ENCODE peak calls at places on chromosomes 11 and 22, in seven cellular contexts. One of them, this sample, is unnamed.

GRCh38 chr11:73330569-73331093 is 22.6 kb downstream of the ARHGEF17 start:
- DNase-seq in H4: no peak
- DNase-seq in upper lobe of right lung: no peak
- DNase-seq in psoas muscle: no peak
- DNase-seq in Right ventricle myocardium superior: no peak
- DNase-seq in stimulated activated naive CD8-positive, alpha-beta T cell treated with anti-CD3 and anti-CD28 coated beads, Interleukin-15, Interleukin-2, amounts not matched to agents 100 U/mL and 50 U/mL, for 24 hours: no peak
- DNase-seq in hepatic stellate cell: peak
- DNase-seq in this sample: no peak

GRCh38 chr11:124676386-124676785 is 2.7 kb downstream of the SPA17 start:
- DNase-seq in upper lobe of right lung: no peak
- DNase-seq in H4: peak
- DNase-seq in Right ventricle myocardium superior: no peak
- DNase-seq in stimulated activated naive CD8-positive, alpha-beta T cell treated with anti-CD3 and anti-CD28 coated beads, Interleukin-15, Interleukin-2, amounts not matched to agents 100 U/mL and 50 U/mL, for 24 hours: no peak
- DNase-seq in psoas muscle: no peak
- DNase-seq in hepatic stellate cell: peak
- DNase-seq in this sample: no peak

GRCh38 chr11:77035580-77035979 is 1.4 kb downstream of the B3GNT6 start:
- DNase-seq in H4: no peak
- DNase-seq in hepatic stellate cell: no peak
- DNase-seq in psoas muscle: no peak
- DNase-seq in stimulated activated naive CD8-positive, alpha-beta T cell treated with anti-CD3 and anti-CD28 coated beads, Interleukin-15, Interleukin-2, amounts not matched to agents 100 U/mL and 50 U/mL, for 24 hours: no peak
- DNase-seq in upper lobe of right lung: no peak
- DNase-seq in Right ventricle myocardium superior: no peak
- DNase-seq in this sample: peak

GRCh38 chr11:117834068-117834810 is 9.7 kb upstream of the FXYD2 start:
- DNase-seq in psoas muscle: no peak
- DNase-seq in stimulated activated naive CD8-positive, alpha-beta T cell treated with anti-CD3 and anti-CD28 coated beads, Interleukin-15, Interleukin-2, amounts not matched to agents 100 U/mL and 50 U/mL, for 24 hours: no peak
- DNase-seq in hepatic stellate cell: no peak
- DNase-seq in Right ventricle myocardium superior: no peak
- DNase-seq in H4: no peak
- DNase-seq in upper lobe of right lung: no peak
- DNase-seq in this sample: no peak

GRCh38 chr11:12418019-12418611 is 40.7 kb downstream of the PARVA start:
- DNase-seq in psoas muscle: no peak
- DNase-seq in Right ventricle myocardium superior: no peak
- DNase-seq in H4: peak
- DNase-seq in upper lobe of right lung: no peak
- DNase-seq in hepatic stellate cell: no peak
- DNase-seq in stimulated activated naive CD8-positive, alpha-beta T cell treated with anti-CD3 and anti-CD28 coated beads, Interleukin-15, Interleukin-2, amounts not matched to agents 100 U/mL and 50 U/mL, for 24 hours: no peak
- DNase-seq in this sample: peak

GRCh38 chr11:65506770-65507485 is 8.1 kb downstream of the MALAT1 start:
- DNase-seq in H4: peak
- DNase-seq in psoas muscle: peak
- DNase-seq in upper lobe of right lung: peak
- DNase-seq in Right ventricle myocardium superior: no peak
- DNase-seq in stimulated activated naive CD8-positive, alpha-beta T cell treated with anti-CD3 and anti-CD28 coated beads, Interleukin-15, Interleukin-2, amounts not matched to agents 100 U/mL and 50 U/mL, for 24 hours: peak
- DNase-seq in hepatic stellate cell: no peak
- DNase-seq in this sample: no peak

GRCh38 chr11:75380716-75381420 is 18.4 kb upstream of the RPS3 start:
- DNase-seq in H4: no peak
- DNase-seq in stimulated activated naive CD8-positive, alpha-beta T cell treated with anti-CD3 and anti-CD28 coated beads, Interleukin-15, Interleukin-2, amounts not matched to agents 100 U/mL and 50 U/mL, for 24 hours: no peak
- DNase-seq in psoas muscle: no peak
- DNase-seq in Right ventricle myocardium superior: no peak
- DNase-seq in hepatic stellate cell: no peak
- DNase-seq in upper lobe of right lung: no peak
- DNase-seq in this sample: no peak

GRCh38 chr11:117289795-117290194 is 1.4 kb upstream of the BACE1-AS start:
- DNase-seq in stimulated activated naive CD8-positive, alpha-beta T cell treated with anti-CD3 and anti-CD28 coated beads, Interleukin-15, Interleukin-2, amounts not matched to agents 100 U/mL and 50 U/mL, for 24 hours: no peak
- DNase-seq in hepatic stellate cell: no peak
- DNase-seq in H4: no peak
- DNase-seq in Right ventricle myocardium superior: no peak
- DNase-seq in upper lobe of right lung: no peak
- DNase-seq in psoas muscle: no peak
- DNase-seq in this sample: no peak

GRCh38 chr22:17570851-17571631 is 7.7 kb downstream of the SLC25A18 start:
- DNase-seq in stimulated activated naive CD8-positive, alpha-beta T cell treated with anti-CD3 and anti-CD28 coated beads, Interleukin-15, Interleukin-2, amounts not matched to agents 100 U/mL and 50 U/mL, for 24 hours: no peak
- DNase-seq in psoas muscle: peak
- DNase-seq in Right ventricle myocardium superior: peak
- DNase-seq in H4: peak
- DNase-seq in hepatic stellate cell: peak
- DNase-seq in upper lobe of right lung: peak
- DNase-seq in this sample: peak

GRCh38 chr11:10375280-10376048 is 70.6 kb downstream of the ADM start:
- DNase-seq in stimulated activated naive CD8-positive, alpha-beta T cell treated with anti-CD3 and anti-CD28 coated beads, Interleukin-15, Interleukin-2, amounts not matched to agents 100 U/mL and 50 U/mL, for 24 hours: no peak
- DNase-seq in psoas muscle: no peak
- DNase-seq in H4: no peak
- DNase-seq in upper lobe of right lung: no peak
- DNase-seq in hepatic stellate cell: no peak
- DNase-seq in Right ventricle myocardium superior: no peak
- DNase-seq in this sample: peak

GRCh38 chr11:70618471-70619101 is 220.3 kb downstream of the CTTN start:
- DNase-seq in psoas muscle: no peak
- DNase-seq in upper lobe of right lung: no peak
- DNase-seq in hepatic stellate cell: no peak
- DNase-seq in H4: no peak
- DNase-seq in stimulated activated naive CD8-positive, alpha-beta T cell treated with anti-CD3 and anti-CD28 coated beads, Interleukin-15, Interleukin-2, amounts not matched to agents 100 U/mL and 50 U/mL, for 24 hours: no peak
- DNase-seq in Right ventricle myocardium superior: peak
- DNase-seq in this sample: no peak

GRCh38 chr22:47456031-47456430 is 693.6 kb downstream of the TBC1D22A start:
- DNase-seq in upper lobe of right lung: no peak
- DNase-seq in psoas muscle: no peak
- DNase-seq in H4: no peak
- DNase-seq in Right ventricle myocardium superior: no peak
- DNase-seq in hepatic stellate cell: no peak
- DNase-seq in stimulated activated naive CD8-positive, alpha-beta T cell treated with anti-CD3 and anti-CD28 coated beads, Interleukin-15, Interleukin-2, amounts not matched to agents 100 U/mL and 50 U/mL, for 24 hours: no peak
- DNase-seq in this sample: no peak

GRCh38 chr22:28417426-28417825 is 262.2 kb downstream of the TTC28 start:
- DNase-seq in upper lobe of right lung: no peak
- DNase-seq in hepatic stellate cell: no peak
- DNase-seq in stimulated activated naive CD8-positive, alpha-beta T cell treated with anti-CD3 and anti-CD28 coated beads, Interleukin-15, Interleukin-2, amounts not matched to agents 100 U/mL and 50 U/mL, for 24 hours: no peak
- DNase-seq in psoas muscle: no peak
- DNase-seq in H4: no peak
- DNase-seq in Right ventricle myocardium superior: no peak
- DNase-seq in this sample: no peak

GRCh38 chr11:14094481-14095037 is 132.0 kb downstream of the SPON1 start:
- DNase-seq in stimulated activated naive CD8-positive, alpha-beta T cell treated with anti-CD3 and anti-CD28 coated beads, Interleukin-15, Interleukin-2, amounts not matched to agents 100 U/mL and 50 U/mL, for 24 hours: no peak
- DNase-seq in upper lobe of right lung: no peak
- DNase-seq in hepatic stellate cell: no peak
- DNase-seq in Right ventricle myocardium superior: no peak
- DNase-seq in psoas muscle: no peak
- DNase-seq in H4: no peak
- DNase-seq in this sample: peak

GRCh38 chr11:86069408-86070086 is 663 bp upstream of the PICALM start:
- DNase-seq in upper lobe of right lung: no peak
- DNase-seq in Right ventricle myocardium superior: no peak
- DNase-seq in H4: peak
- DNase-seq in psoas muscle: no peak
- DNase-seq in hepatic stellate cell: peak
- DNase-seq in stimulated activated naive CD8-positive, alpha-beta T cell treated with anti-CD3 and anti-CD28 coated beads, Interleukin-15, Interleukin-2, amounts not matched to agents 100 U/mL and 50 U/mL, for 24 hours: no peak
- DNase-seq in this sample: peak

GRCh38 chr22:49307870-49308269 is 519.8 kb downstream of the BRD1 start:
- DNase-seq in psoas muscle: peak
- DNase-seq in Right ventricle myocardium superior: no peak
- DNase-seq in upper lobe of right lung: peak
- DNase-seq in H4: no peak
- DNase-seq in hepatic stellate cell: no peak
- DNase-seq in stimulated activated naive CD8-positive, alpha-beta T cell treated with anti-CD3 and anti-CD28 coated beads, Interleukin-15, Interleukin-2, amounts not matched to agents 100 U/mL and 50 U/mL, for 24 hours: no peak
- DNase-seq in this sample: no peak

GRCh38 chr11:61972112-61972795 is 4.8 kb upstream of the FTH1 start:
- DNase-seq in H4: no peak
- DNase-seq in upper lobe of right lung: peak
- DNase-seq in Right ventricle myocardium superior: no peak
- DNase-seq in hepatic stellate cell: peak
- DNase-seq in psoas muscle: no peak
- DNase-seq in stimulated activated naive CD8-positive, alpha-beta T cell treated with anti-CD3 and anti-CD28 coated beads, Interleukin-15, Interleukin-2, amounts not matched to agents 100 U/mL and 50 U/mL, for 24 hours: no peak
- DNase-seq in this sample: no peak

GRCh38 chr22:42468841-42469240 is 36.6 kb upstream of the NFAM1 start:
- DNase-seq in hepatic stellate cell: no peak
- DNase-seq in psoas muscle: no peak
- DNase-seq in Right ventricle myocardium superior: no peak
- DNase-seq in H4: no peak
- DNase-seq in stimulated activated naive CD8-positive, alpha-beta T cell treated with anti-CD3 and anti-CD28 coated beads, Interleukin-15, Interleukin-2, amounts not matched to agents 100 U/mL and 50 U/mL, for 24 hours: no peak
- DNase-seq in upper lobe of right lung: no peak
- DNase-seq in this sample: peak

GRCh38 chr11:1197431-1197885 is 25.4 kb upstream of the MUC5B start:
- DNase-seq in upper lobe of right lung: peak
- DNase-seq in H4: no peak
- DNase-seq in stimulated activated naive CD8-positive, alpha-beta T cell treated with anti-CD3 and anti-CD28 coated beads, Interleukin-15, Interleukin-2, amounts not matched to agents 100 U/mL and 50 U/mL, for 24 hours: no peak
- DNase-seq in hepatic stellate cell: no peak
- DNase-seq in psoas muscle: peak
- DNase-seq in Right ventricle myocardium superior: peak
- DNase-seq in this sample: no peak

GRCh38 chr11:62108017-62108750 is 15.6 kb upstream of the INCENP start:
- DNase-seq in hepatic stellate cell: peak
- DNase-seq in Right ventricle myocardium superior: no peak
- DNase-seq in H4: peak
- DNase-seq in upper lobe of right lung: no peak
- DNase-seq in stimulated activated naive CD8-positive, alpha-beta T cell treated with anti-CD3 and anti-CD28 coated beads, Interleukin-15, Interleukin-2, amounts not matched to agents 100 U/mL and 50 U/mL, for 24 hours: no peak
- DNase-seq in psoas muscle: no peak
- DNase-seq in this sample: peak

GRCh38 chr11:84714316-84714780 is 912.8 kb downstream of the DLG2 start:
- DNase-seq in H4: peak
- DNase-seq in psoas muscle: peak
- DNase-seq in upper lobe of right lung: no peak
- DNase-seq in hepatic stellate cell: peak
- DNase-seq in stimulated activated naive CD8-positive, alpha-beta T cell treated with anti-CD3 and anti-CD28 coated beads, Interleukin-15, Interleukin-2, amounts not matched to agents 100 U/mL and 50 U/mL, for 24 hours: peak
- DNase-seq in Right ventricle myocardium superior: peak
- DNase-seq in this sample: peak

GRCh38 chr22:25763239-25763777 is 21.3 kb downstream of the MYO18B start:
- DNase-seq in upper lobe of right lung: no peak
- DNase-seq in H4: no peak
- DNase-seq in psoas muscle: no peak
- DNase-seq in hepatic stellate cell: no peak
- DNase-seq in stimulated activated naive CD8-positive, alpha-beta T cell treated with anti-CD3 and anti-CD28 coated beads, Interleukin-15, Interleukin-2, amounts not matched to agents 100 U/mL and 50 U/mL, for 24 hours: no peak
- DNase-seq in Right ventricle myocardium superior: no peak
- DNase-seq in this sample: no peak

GRCh38 chr11:79973701-79974626 is 533.1 kb upstream of the TENM4 start:
- DNase-seq in upper lobe of right lung: no peak
- DNase-seq in H4: peak
- DNase-seq in psoas muscle: no peak
- DNase-seq in Right ventricle myocardium superior: no peak
- DNase-seq in stimulated activated naive CD8-positive, alpha-beta T cell treated with anti-CD3 and anti-CD28 coated beads, Interleukin-15, Interleukin-2, amounts not matched to agents 100 U/mL and 50 U/mL, for 24 hours: no peak
- DNase-seq in hepatic stellate cell: peak
- DNase-seq in this sample: peak

GRCh38 chr22:20429254-20430100 is 8.1 kb downstream of the SCARF2 start:
- DNase-seq in stimulated activated naive CD8-positive, alpha-beta T cell treated with anti-CD3 and anti-CD28 coated beads, Interleukin-15, Interleukin-2, amounts not matched to agents 100 U/mL and 50 U/mL, for 24 hours: peak
- DNase-seq in psoas muscle: no peak
- DNase-seq in H4: no peak
- DNase-seq in Right ventricle myocardium superior: peak
- DNase-seq in upper lobe of right lung: peak
- DNase-seq in hepatic stellate cell: no peak
- DNase-seq in this sample: no peak

GRCh38 chr11:57499413-57499982 is 16.0 kb downstream of the SLC43A1 start:
- DNase-seq in hepatic stellate cell: peak
- DNase-seq in H4: peak
- DNase-seq in stimulated activated naive CD8-positive, alpha-beta T cell treated with anti-CD3 and anti-CD28 coated beads, Interleukin-15, Interleukin-2, amounts not matched to agents 100 U/mL and 50 U/mL, for 24 hours: peak
- DNase-seq in Right ventricle myocardium superior: peak
- DNase-seq in psoas muscle: peak
- DNase-seq in upper lobe of right lung: peak
- DNase-seq in this sample: peak

GRCh38 chr11:10808553-10809372 is at the start of gene EIF4G2:
- DNase-seq in hepatic stellate cell: peak
- DNase-seq in Right ventricle myocardium superior: peak
- DNase-seq in H4: peak
- DNase-seq in stimulated activated naive CD8-positive, alpha-beta T cell treated with anti-CD3 and anti-CD28 coated beads, Interleukin-15, Interleukin-2, amounts not matched to agents 100 U/mL and 50 U/mL, for 24 hours: peak
- DNase-seq in psoas muscle: peak
- DNase-seq in upper lobe of right lung: peak
- DNase-seq in this sample: peak

GRCh38 chr11:128180446-128181089 is 406.8 kb downstream of the ETS1 start:
- DNase-seq in H4: peak
- DNase-seq in psoas muscle: no peak
- DNase-seq in stimulated activated naive CD8-positive, alpha-beta T cell treated with anti-CD3 and anti-CD28 coated beads, Interleukin-15, Interleukin-2, amounts not matched to agents 100 U/mL and 50 U/mL, for 24 hours: no peak
- DNase-seq in hepatic stellate cell: peak
- DNase-seq in upper lobe of right lung: no peak
- DNase-seq in Right ventricle myocardium superior: no peak
- DNase-seq in this sample: peak

GRCh38 chr11:111798279-111798678 is 32.1 kb upstream of the PPP2R1B start:
- DNase-seq in upper lobe of right lung: no peak
- DNase-seq in H4: no peak
- DNase-seq in Right ventricle myocardium superior: no peak
- DNase-seq in stimulated activated naive CD8-positive, alpha-beta T cell treated with anti-CD3 and anti-CD28 coated beads, Interleukin-15, Interleukin-2, amounts not matched to agents 100 U/mL and 50 U/mL, for 24 hours: no peak
- DNase-seq in psoas muscle: no peak
- DNase-seq in hepatic stellate cell: no peak
- DNase-seq in this sample: no peak

GRCh38 chr11:44622190-44622650 is 56.8 kb downstream of the CD82 start:
- DNase-seq in H4: peak
- DNase-seq in Right ventricle myocardium superior: peak
- DNase-seq in stimulated activated naive CD8-positive, alpha-beta T cell treated with anti-CD3 and anti-CD28 coated beads, Interleukin-15, Interleukin-2, amounts not matched to agents 100 U/mL and 50 U/mL, for 24 hours: no peak
- DNase-seq in psoas muscle: no peak
- DNase-seq in upper lobe of right lung: peak
- DNase-seq in hepatic stellate cell: no peak
- DNase-seq in this sample: no peak

GRCh38 chr11:74927496-74927895 is 21.4 kb downstream of the XRRA1 start:
- DNase-seq in stimulated activated naive CD8-positive, alpha-beta T cell treated with anti-CD3 and anti-CD28 coated beads, Interleukin-15, Interleukin-2, amounts not matched to agents 100 U/mL and 50 U/mL, for 24 hours: no peak
- DNase-seq in upper lobe of right lung: no peak
- DNase-seq in Right ventricle myocardium superior: no peak
- DNase-seq in H4: no peak
- DNase-seq in psoas muscle: no peak
- DNase-seq in hepatic stellate cell: no peak
- DNase-seq in this sample: no peak

GRCh38 chr11:3202305-3202704 is 16.3 kb downstream of the MRGPRG start:
- DNase-seq in hepatic stellate cell: no peak
- DNase-seq in Right ventricle myocardium superior: peak
- DNase-seq in stimulated activated naive CD8-positive, alpha-beta T cell treated with anti-CD3 and anti-CD28 coated beads, Interleukin-15, Interleukin-2, amounts not matched to agents 100 U/mL and 50 U/mL, for 24 hours: no peak
- DNase-seq in H4: no peak
- DNase-seq in upper lobe of right lung: no peak
- DNase-seq in psoas muscle: no peak
- DNase-seq in this sample: no peak

GRCh38 chr11:34916810-34917780 is 677 bp downstream of the PDHX start:
- DNase-seq in psoas muscle: no peak
- DNase-seq in stimulated activated naive CD8-positive, alpha-beta T cell treated with anti-CD3 and anti-CD28 coated beads, Interleukin-15, Interleukin-2, amounts not matched to agents 100 U/mL and 50 U/mL, for 24 hours: no peak
- DNase-seq in Right ventricle myocardium superior: no peak
- DNase-seq in H4: no peak
- DNase-seq in hepatic stellate cell: peak
- DNase-seq in upper lobe of right lung: no peak
- DNase-seq in this sample: peak

GRCh38 chr11:78078218-78079167 is 1.2 kb downstream of the NDUFC2 start:
- DNase-seq in H4: no peak
- DNase-seq in stimulated activated naive CD8-positive, alpha-beta T cell treated with anti-CD3 and anti-CD28 coated beads, Interleukin-15, Interleukin-2, amounts not matched to agents 100 U/mL and 50 U/mL, for 24 hours: no peak
- DNase-seq in psoas muscle: no peak
- DNase-seq in hepatic stellate cell: no peak
- DNase-seq in Right ventricle myocardium superior: no peak
- DNase-seq in upper lobe of right lung: no peak
- DNase-seq in this sample: no peak

This sample was measured in mammary epithelial cell.